ENCODE peak calls at places on chromosomes 12 and 14, in eight cellular contexts. F is GM23338, U is K562, J is prostate gland, C is suprapubic skin, S is HL-60, R is transverse colon, M is SK-N-SH. Q is an unnamed sample.

GRCh38 chr12:93173178-93173957 is 204.4 kb upstream of the NUDT4 start:
- DNase-seq in F (no peak), C (no peak), R (no peak), J (no peak), U (no peak), M (no peak), S (no peak), Q (no peak)

GRCh38 chr14:65131176-65131765 is 29.0 kb upstream of the MAX start:
- DNase-seq in M (no peak), U (no peak), F (peak), C (peak), R (peak), J (peak), S (no peak), Q (no peak)

GRCh38 chr12:3326156-3326849 is 164.7 kb upstream of the PRMT8 start:
- DNase-seq in C (no peak), F (peak), M (no peak), U (no peak), J (no peak), S (no peak), R (no peak), Q (no peak)

GRCh38 chr12:98418357-98419075 is 96.9 kb upstream of the TMPO start:
- DNase-seq in U (peak), R (peak), J (peak), F (peak), C (peak), S (no peak), M (peak), Q (peak)

GRCh38 chr12:108304633-108305032 is 34.5 kb downstream of the CMKLR1 start:
- DNase-seq in S (no peak), F (peak), R (no peak), J (no peak), M (peak), U (no peak), C (no peak), Q (no peak)

GRCh38 chr14:49546766-49547165 is 39.4 kb downstream of the RPS29 start:
- DNase-seq in M (no peak), J (no peak), C (no peak), F (no peak), R (no peak), S (no peak), U (no peak), Q (no peak)

GRCh38 chr14:21090194-21090939 is 8.1 kb downstream of the ZNF219 start:
- DNase-seq in M (peak), S (peak), F (peak), R (peak), U (no peak), J (no peak), C (no peak), Q (no peak)

GRCh38 chr12:103833095-103833777 is 7.8 kb downstream of the NT5DC3 start:
- DNase-seq in M (no peak), C (no peak), F (no peak), R (no peak), U (no peak), J (no peak), S (no peak), Q (no peak)

GRCh38 chr14:52259452-52259851 is 8.0 kb upstream of the PTGDR start:
- DNase-seq in U (no peak), S (no peak), R (no peak), J (no peak), C (no peak), F (no peak), M (no peak), Q (no peak)

GRCh38 chr12:3170423-3171194 is 93.4 kb downstream of the TSPAN9 start:
- DNase-seq in R (no peak), F (no peak), M (peak), J (no peak), S (no peak), U (no peak), C (no peak), Q (no peak)

GRCh38 chr14:96055753-96056508 is 16.8 kb downstream of the C14orf132 start:
- DNase-seq in J (no peak), C (no peak), U (no peak), R (no peak), M (no peak), S (no peak), F (no peak), Q (no peak)

GRCh38 chr12:12510141-12510540 is 52.5 kb downstream of the DUSP16 start:
- DNase-seq in M (no peak), R (no peak), J (no peak), F (no peak), C (no peak), U (no peak), S (no peak), Q (no peak)

GRCh38 chr12:6866920-6867406 is 368 bp upstream of the TPI1 start:
- DNase-seq in F (no peak), M (no peak), J (no peak), U (no peak), S (no peak), R (no peak), C (no peak), Q (peak)

GRCh38 chr12:85983601-85984000 is 109.5 kb downstream of the NTS start:
- DNase-seq in F (no peak), J (no peak), C (no peak), M (no peak), S (no peak), R (no peak), U (no peak), Q (no peak)

GRCh38 chr14:54023027-54023426 is 66.4 kb upstream of the BMP4 start:
- DNase-seq in M (no peak), C (no peak), S (no peak), F (no peak), J (no peak), R (no peak), U (no peak), Q (no peak)

GRCh38 chr12:27572486-27573255 is 48.7 kb downstream of the PPFIBP1 start:
- DNase-seq in R (no peak), C (no peak), U (no peak), F (no peak), J (no peak), S (no peak), M (no peak), Q (no peak)

GRCh38 chr12:1836854-1837411 is 16.6 kb downstream of the LRTM2 start:
- DNase-seq in R (no peak), C (no peak), F (no peak), J (no peak), M (peak), U (no peak), S (no peak), Q (peak)

GRCh38 chr14:78022059-78022458 is 148.1 kb upstream of the NRXN3 start:
- DNase-seq in S (peak), C (no peak), J (peak), U (peak), F (peak), R (peak), M (peak), Q (no peak)

GRCh38 chr14:61512508-61512907 is 182.8 kb upstream of the HIF1A start:
- DNase-seq in S (no peak), F (no peak), J (no peak), U (no peak), R (no peak), M (no peak), C (no peak), Q (no peak)

GRCh38 chr12:46660276-46660675 is 165.5 kb downstream of the SLC38A4 start:
- DNase-seq in S (no peak), R (no peak), F (no peak), U (no peak), M (no peak), C (no peak), J (no peak), Q (no peak)

GRCh38 chr14:50718949-50719348 is 50.8 kb upstream of the SAV1 start:
- DNase-seq in U (no peak), C (no peak), R (no peak), J (no peak), F (no peak), M (no peak), S (no peak), Q (no peak)
- TF ChIP-seq POLR2AphosphoS5 in U (no peak), C (no peak), R (no peak), J (no peak), F (no peak), M (no peak), S (no peak), Q (no peak)

DNA sequence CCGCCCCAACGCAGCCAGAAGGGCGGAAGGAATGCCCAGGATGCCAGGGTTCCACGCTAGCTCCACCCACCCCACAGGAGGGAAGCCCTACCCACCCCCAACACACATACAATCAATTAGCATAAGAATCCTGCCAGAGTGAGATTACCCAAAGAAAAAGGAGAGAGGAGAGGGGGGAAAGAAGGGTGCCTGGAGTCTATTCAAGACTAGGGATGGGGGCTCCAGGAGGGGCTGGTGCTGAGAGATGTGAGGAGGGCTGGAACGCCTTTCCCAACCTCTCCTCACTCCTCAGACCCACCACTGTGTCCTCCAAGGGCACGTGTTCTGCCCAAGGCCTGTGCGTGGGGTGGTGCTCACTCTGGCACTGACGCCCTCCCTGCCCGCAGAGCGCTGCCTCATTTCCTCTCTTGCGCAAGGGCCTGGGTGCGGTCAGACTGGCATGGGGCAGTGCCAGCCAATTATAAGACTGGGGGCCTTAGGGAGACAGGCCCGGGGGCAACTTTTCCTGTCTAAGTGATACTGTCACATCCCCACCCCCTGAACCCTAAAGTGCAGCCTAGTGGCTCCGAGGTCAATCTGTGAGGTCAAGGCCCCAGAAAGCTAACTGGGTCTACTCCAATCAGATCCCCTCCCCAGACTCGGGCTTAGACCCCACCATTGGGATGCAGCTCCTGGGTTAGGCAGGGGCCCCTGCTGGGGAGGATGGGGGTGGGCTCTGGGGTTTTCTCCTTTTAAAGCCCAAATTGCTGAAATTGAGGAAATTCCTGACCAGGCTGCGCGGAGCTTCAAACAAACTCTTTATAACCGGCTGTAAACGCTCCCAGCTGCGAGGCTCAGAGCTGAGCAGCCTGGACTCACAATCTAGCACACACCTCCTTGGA is 10.2 kb upstream of the ITGB7 start:
- DNase-seq in C (no peak), J (no peak), U (no peak), R (peak), F (peak), S (peak), M (no peak), Q (peak)
- TF ChIP-seq POLR2AphosphoS5 in C (no peak), J (peak), U (no peak), R (no peak), F (peak), S (peak), M (no peak), Q (peak)

GRCh38 chr14:69996197-69996596 is 117.0 kb downstream of the SMOC1 start:
- DNase-seq in F (no peak), C (no peak), J (no peak), S (no peak), R (no peak), M (no peak), U (no peak), Q (no peak)

GRCh38 chr14:69991422-69991821 is 112.2 kb downstream of the SMOC1 start:
- DNase-seq in U (no peak), M (no peak), J (no peak), F (no peak), S (no peak), R (no peak), C (no peak), Q (no peak)

GRCh38 chr14:69992564-69992963 is 113.3 kb downstream of the SMOC1 start:
- DNase-seq in M (no peak), R (no peak), S (no peak), F (no peak), C (no peak), U (no peak), J (no peak), Q (no peak)

GRCh38 chr14:69993326-69993725 is 114.1 kb downstream of the SMOC1 start:
- DNase-seq in R (no peak), M (no peak), U (no peak), S (no peak), C (no peak), J (no peak), F (no peak), Q (no peak)

GRCh38 chr14:69994002-69994401 is 114.8 kb downstream of the SMOC1 start:
- DNase-seq in S (no peak), C (no peak), M (no peak), U (no peak), R (no peak), J (no peak), F (no peak), Q (no peak)
- TF ChIP-seq POLR2AphosphoS5 in S (no peak), C (no peak), M (no peak), U (no peak), R (no peak), J (no peak), F (no peak), Q (no peak)

DNA sequence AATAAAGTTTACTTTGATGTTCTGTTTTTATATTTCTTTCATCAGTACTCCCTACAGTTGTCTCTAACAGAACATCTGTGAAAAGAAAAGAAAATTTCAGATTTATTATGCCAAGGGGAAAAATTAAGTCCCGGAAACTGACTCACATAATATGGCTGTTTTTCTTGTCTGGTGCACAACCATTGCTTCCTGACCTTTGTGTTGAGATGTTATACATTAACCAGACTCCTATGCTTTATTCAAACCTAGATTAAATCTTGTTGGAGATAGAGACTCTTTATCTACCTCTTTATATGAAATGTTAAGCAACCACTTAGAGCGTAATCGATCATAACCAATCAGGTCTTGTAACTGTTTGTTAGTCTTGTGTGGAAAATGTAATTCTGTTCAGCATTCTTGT is 37.6 kb upstream of the BICD1 start:
- DNase-seq in M (peak), J (no peak), R (no peak), U (no peak), C (no peak), S (no peak), F (no peak), Q (no peak)
- TF ChIP-seq POLR2AphosphoS5 in M (peak), J (no peak), R (no peak), U (no peak), C (no peak), S (no peak), F (no peak), Q (no peak)